ENCODE peak calls at places on chromosomes 11 and 22, in six cellular contexts. D, S, O, P, L and R are unnamed samples.

GRCh38 chr11:47399860-47400812 is 8.3 kb upstream of the SLC39A13 start:
- DNase-seq in S (no peak), O (no peak), L (peak; percentile 65), D (peak; percentile 92), P (no peak), R (no peak)

GRCh38 chr11:106999203-106999602 is 19.1 kb downstream of the GUCY1A2 start:
- DNase-seq in D (no peak), S (no peak), O (no peak), L (no peak), P (no peak), R (no peak)

GRCh38 chr11:130168105-130168504 is 8.5 kb downstream of the ST14 start:
- DNase-seq in S (no peak), D (no peak), L (no peak), P (no peak), O (no peak), R (no peak)

GRCh38 chr11:36149538-36150242 is 139.5 kb downstream of the COMMD9 start:
- DNase-seq in P (peak; percentile 99), L (peak; percentile 68), O (peak; percentile 23), D (no peak), S (no peak), R (peak; percentile 97)

GRCh38 chr11:17458268-17458667 is 18.4 kb downstream of the ABCC8 start:
- DNase-seq in P (no peak), D (no peak), L (no peak), O (no peak), S (no peak), R (no peak)

GRCh38 chr22:25622011-25622410 is 57.5 kb downstream of the GRK3 start:
- DNase-seq in L (no peak), D (no peak), S (no peak), P (no peak), O (no peak), R (no peak)

GRCh38 chr11:49995559-49995958 is 13.2 kb upstream of the OR4C12 start:
- DNase-seq in P (peak; percentile 46), S (no peak), O (peak; percentile 44), D (no peak), L (no peak), R (peak; percentile 8)

GRCh38 chr22:20166703-20167102 is 15.8 kb upstream of the CCDC188 start:
- DNase-seq in O (no peak), P (no peak), L (no peak), S (no peak), D (no peak), R (no peak)

GRCh38 chr22:44103735-44104134 is 77.0 kb upstream of the PARVG start:
- DNase-seq in P (no peak), S (no peak), O (no peak), L (peak; percentile 29), D (peak; percentile 39), R (no peak)

GRCh38 chr11:116373107-116373506 is 399.7 kb downstream of the BUD13 start:
- DNase-seq in P (no peak), L (no peak), O (no peak), S (no peak), D (no peak), R (no peak)

GRCh38 chr11:35235944-35236666 is 97.1 kb downstream of the CD44 start:
- DNase-seq in S (no peak), L (no peak), P (peak; percentile 61), O (no peak), D (no peak), R (no peak)

GRCh38 chr11:2588809-2589537 is 110.8 kb downstream of the KCNQ1OT1 start:
- DNase-seq in D (peak; percentile 63), O (no peak), S (peak; percentile 57), L (peak; percentile 33), P (no peak), R (no peak)

GRCh38 chr11:35362571-35362980 is 56.8 kb downstream of the SLC1A2 start:
- DNase-seq in L (no peak), S (no peak), O (no peak), P (no peak), D (no peak), R (no peak)

GRCh38 chr11:103016031-103016430 is 60.5 kb upstream of the MMP13 start:
- DNase-seq in L (no peak), P (no peak), O (no peak), S (no peak), D (no peak), R (no peak)

GRCh38 chr11:69877235-69877634 is 58.0 kb upstream of the FGF3 start:
- DNase-seq in O (no peak), P (no peak), L (peak; percentile 50), S (peak; percentile 46), D (peak; percentile 32), R (no peak)

GRCh38 chr11:19980957-19981669 is 179.2 kb downstream of the DBX1 start:
- DNase-seq in D (no peak), L (no peak), O (no peak), P (no peak), S (no peak), R (no peak)

GRCh38 chr11:68661014-68661413 is 23.3 kb upstream of the GAL start:
- DNase-seq in S (peak; percentile 45), L (no peak), D (peak; percentile 25), P (no peak), O (no peak), R (no peak)

GRCh38 chr22:27093422-27093821 is 436.0 kb downstream of the MIAT start:
- DNase-seq in O (no peak), L (no peak), D (no peak), P (no peak), S (no peak), R (no peak)

GRCh38 chr11:94128171-94128745 is 383 bp upstream of the PANX1 start:
- DNase-seq in O (no peak), L (no peak), S (no peak), P (no peak), D (peak; percentile 84), R (no peak)

GRCh38 chr11:31815743-31816466 is 4.8 kb upstream of the PAX6 start:
- DNase-seq in P (no peak), O (no peak), S (no peak), D (peak; percentile 59), L (no peak), R (no peak)

GRCh38 chr11:31817621-31818493 is 6.7 kb upstream of the PAX6 start:
- DNase-seq in D (peak; percentile 68), L (no peak), O (no peak), P (no peak), S (no peak), R (no peak)

GRCh38 chr11:31818874-31819331 is 7.8 kb upstream of the PAX6 start:
- DNase-seq in D (peak; percentile 60), S (no peak), O (no peak), P (no peak), L (no peak), R (no peak)

GRCh38 chr11:31816467-31817053 is 5.4 kb upstream of the PAX6 start:
- DNase-seq in S (no peak), L (no peak), O (no peak), P (no peak), D (no peak), R (no peak)

DNA sequence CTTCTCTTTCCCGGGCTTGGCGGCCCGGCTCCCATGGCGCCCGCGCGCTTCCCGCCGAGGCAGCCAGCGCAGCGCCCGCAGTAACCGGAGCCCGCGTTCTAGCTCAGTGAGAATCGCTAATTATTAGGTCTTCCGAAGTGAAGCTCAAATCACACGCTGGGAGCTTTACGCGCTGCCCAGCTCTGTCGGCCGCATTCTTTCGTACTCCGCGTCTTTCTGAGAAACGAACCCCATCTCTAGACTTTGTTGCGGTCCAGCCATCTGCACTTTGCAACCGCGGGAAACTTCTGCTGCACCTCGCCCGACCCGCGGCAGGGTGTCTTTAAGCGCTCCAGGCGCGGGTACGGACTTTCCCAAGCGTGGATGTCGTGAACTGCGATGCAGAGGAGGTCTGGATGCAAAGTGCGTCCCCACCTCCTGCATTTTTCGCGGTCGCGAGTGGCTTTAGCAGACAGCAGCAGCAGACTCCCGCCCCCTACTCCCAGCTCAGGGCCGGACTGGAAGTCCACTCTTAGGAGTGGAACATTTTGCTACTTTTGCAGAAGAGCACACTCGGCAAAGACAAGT is 6.0 kb upstream of the PAX6 start:
- DNase-seq in D (peak; percentile 64), L (no peak), S (no peak), O (no peak), P (no peak), R (no peak)
- H3K4me1 ChIP-seq in D (peaks cover 53% of the 10 kb centered on the region), L (peaks cover 70% of the 10 kb centered on the region), S (peaks cover 46% of the 10 kb centered on the region), O (peaks cover 67% of the 10 kb centered on the region), P (no peaks in the 10 kb centered on the region), R (no peaks in the 10 kb centered on the region)

GRCh38 chr11:12165237-12165875 is 55.0 kb downstream of the MICAL2 start:
- DNase-seq in P (no peak), D (no peak), O (no peak), S (peak; percentile 46), L (no peak), R (no peak)
- H3K4me1 ChIP-seq in P (peaks cover 66% of the 10 kb centered on the region), D (no peaks in the 10 kb centered on the region), O (peaks cover 95% of the 10 kb centered on the region), S (peaks cover 29% of the 10 kb centered on the region), L (peaks cover 21% of the 10 kb centered on the region), R (peaks cover 91% of the 10 kb centered on the region)

DNA sequence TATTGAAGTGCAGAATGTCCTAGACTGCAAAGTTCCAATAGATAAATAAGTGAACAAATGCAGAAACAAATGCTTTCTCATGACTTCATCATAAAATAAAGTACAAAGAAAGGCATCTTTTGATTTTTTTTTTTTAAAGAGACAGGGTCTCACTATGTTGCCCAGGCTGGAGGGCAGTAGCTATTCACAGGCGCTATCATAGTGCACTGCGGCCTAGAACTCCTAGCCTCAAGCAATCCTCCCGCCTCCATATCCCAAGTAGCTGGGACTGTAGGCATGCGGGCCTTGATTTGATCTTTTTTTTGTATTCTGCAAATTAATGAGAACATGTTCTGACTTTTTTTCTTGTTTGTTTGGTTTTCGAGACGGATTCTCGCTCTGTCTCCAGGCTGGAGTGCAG is 2.4 kb downstream of the ARCN1 start:
- DNase-seq in S (no peak), P (no peak), L (no peak), O (no peak), D (no peak), R (no peak)
- H3K4me1 ChIP-seq in S (peaks cover 51% of the 10 kb centered on the region), P (peaks cover 5% of the 10 kb centered on the region), L (peaks cover 48% of the 10 kb centered on the region), O (peaks cover 72% of the 10 kb centered on the region), D (peaks cover 33% of the 10 kb centered on the region), R (peaks cover 28% of the 10 kb centered on the region)

GRCh38 chr11:65429069-65429681 is 6.6 kb downstream of the NEAT1 start:
- DNase-seq in P (no peak), O (no peak), S (no peak), L (peak; percentile 56), D (no peak), R (no peak)
- H3K4me1 ChIP-seq in P (peaks cover 24% of the 10 kb centered on the region), O (peaks cover 79% of the 10 kb centered on the region), S (peaks cover 58% of the 10 kb centered on the region), L (peaks cover 69% of the 10 kb centered on the region), D (peaks cover 64% of the 10 kb centered on the region), R (peaks cover 69% of the 10 kb centered on the region)

DNA sequence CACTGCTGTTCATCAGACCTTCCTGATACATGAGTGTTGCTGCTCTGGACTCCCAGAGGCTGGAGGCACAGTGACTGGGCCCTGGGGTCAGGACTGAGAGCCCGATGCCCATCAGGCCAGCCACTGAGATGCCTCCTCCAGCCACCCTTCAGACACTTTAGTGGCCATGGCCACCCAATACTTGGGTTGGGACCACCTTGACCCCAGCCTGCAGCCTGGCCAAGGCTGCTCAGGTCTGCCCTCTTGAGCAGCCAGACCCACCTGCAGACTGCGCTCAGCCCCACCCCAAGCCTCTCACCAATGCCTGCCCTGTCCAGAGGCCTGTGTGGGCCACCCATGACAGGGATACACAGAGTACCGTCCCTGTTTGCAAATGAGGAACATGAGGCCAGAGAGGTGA is 4.2 kb downstream of the RNF215 start:
- DNase-seq in P (no peak), L (no peak), D (no peak), O (no peak), S (no peak), R (no peak)
- H3K4me1 ChIP-seq in P (peaks cover 3% of the 10 kb centered on the region), L (peaks cover 13% of the 10 kb centered on the region), D (peaks cover 7% of the 10 kb centered on the region), O (peaks cover 17% of the 10 kb centered on the region), S (peaks cover 5% of the 10 kb centered on the region), R (peaks cover 6% of the 10 kb centered on the region)